ENCODE peak calls at places on chromosomes 4 and X, in five cellular contexts. T is H1, G is A549, J is Caco-2, Y is GM23248. D is an unnamed sample. For H3K4me1, the result is how much of the 10 kb centered on the place peaks cover.

GRCh38 chr4:48954314-48954713 is 31.8 kb upstream of the CWH43 start:
- DNase-seq in T (no peak), G (no peak), J (no peak), Y (peak), D (no peak)

GRCh38 chr4:24765331-24765990 is 29.9 kb upstream of the SOD3 start:
- DNase-seq in T (no peak), G (no peak), J (no peak), Y (peak), D (no peak)

GRCh38 chrX:24760601-24761000 is 66.9 kb downstream of the POLA1 start:
- DNase-seq in T (no peak), G (no peak), J (no peak), Y (peak), D (no peak)

GRCh38 chr4:142473218-142473959 is 372.7 kb downstream of the INPP4B start:
- DNase-seq in T (no peak), G (no peak), J (no peak), Y (no peak), D (peak)

GRCh38 chr4:2343476-2343875 is 75.0 kb downstream of the ZFYVE28 start:
- DNase-seq in T (no peak), G (no peak), J (no peak), Y (no peak), D (no peak)

GRCh38 chr4:147310312-147310711 is 170.6 kb upstream of the EDNRA start:
- DNase-seq in T (no peak), G (no peak), J (no peak), Y (no peak), D (no peak)

GRCh38 chr4:137531951-137532868 is at the start of gene PCDH18:
- DNase-seq in T (peak), G (no peak), J (no peak), Y (peak), D (no peak)

GRCh38 chr4:68361146-68361589 is 11.3 kb upstream of the YTHDC1 start:
- DNase-seq in T (no peak), G (no peak), J (peak), Y (peak), D (peak)

GRCh38 chr4:150931005-150931404 is 84.1 kb downstream of the LRBA start:
- DNase-seq in T (no peak), G (no peak), J (no peak), Y (no peak), D (no peak)

GRCh38 chrX:53714580-53715335 is 28.2 kb upstream of the HUWE1 start:
- DNase-seq in T (no peak), G (no peak), J (peak), Y (peak), D (peak)

GRCh38 chr4:87375719-87376291 is 15.2 kb downstream of the HSD17B11 start:
- DNase-seq in T (no peak), G (no peak), J (peak), Y (peak), D (no peak)

GRCh38 chr4:169948271-169948670 is 77.9 kb downstream of the MFAP3L start:
- DNase-seq in T (no peak), G (no peak), J (no peak), Y (no peak), D (no peak)

GRCh38 chr4:88107406-88108107 is 50.9 kb downstream of the ABCG2 start:
- DNase-seq in T (no peak), G (peak), J (peak), Y (no peak), D (peak)

GRCh38 chr4:163548481-163549243 is 54.2 kb downstream of the TMA16 start:
- DNase-seq in T (no peak), G (peak), J (peak), Y (peak), D (no peak)

GRCh38 chr4:17884063-17884462 is 73.3 kb downstream of the NCAPG start:
- DNase-seq in T (no peak), G (no peak), J (no peak), Y (peak), D (no peak)

GRCh38 chr4:37389967-37390580 is 145.5 kb downstream of the NWD2 start:
- DNase-seq in T (no peak), G (peak), J (peak), Y (peak), D (peak)

GRCh38 chrX:16639966-16640365 is 10.0 kb upstream of the S100G start:
- DNase-seq in T (no peak), G (no peak), J (no peak), Y (no peak), D (no peak)

GRCh38 chr4:83370640-83370906 is 35.9 kb upstream of the HPSE start:
- DNase-seq in T (no peak), G (no peak), J (no peak), Y (peak), D (no peak)

GRCh38 chrX:112941209-112941788 is 100.7 kb upstream of the AMOT start:
- DNase-seq in T (no peak), G (no peak), J (no peak), Y (no peak), D (no peak)

GRCh38 chr4:20687894-20688293 is 12.4 kb upstream of the PACRGL start:
- DNase-seq in T (no peak), G (no peak), J (no peak), Y (peak), D (no peak)

GRCh38 chr4:113043591-113043990 is 5.9 kb upstream of the ANK2 start:
- DNase-seq in T (no peak), G (no peak), J (no peak), Y (no peak), D (no peak)

GRCh38 chrX:75158054-75158453 is 2.0 kb upstream of the ABCB7 start:
- DNase-seq in T (no peak), G (no peak), J (no peak), Y (no peak), D (no peak)

GRCh38 chrX:110847334-110847733 is 51.7 kb upstream of the CHRDL1 start:
- DNase-seq in T (no peak), G (peak), J (peak), Y (peak), D (peak)

GRCh38 chrX:79290596-79290995 is 76.5 kb downstream of the ITM2A start:
- DNase-seq in T (no peak), G (no peak), J (no peak), Y (no peak), D (no peak)

GRCh38 chr4:147362868-147363440 is 117.9 kb upstream of the EDNRA start:
- DNase-seq in T (no peak), G (no peak), J (no peak), Y (no peak), D (no peak)

GRCh38 chrX:1502241-1502640 is 34.7 kb downstream of the P2RY8 start:
- DNase-seq in T (no peak), G (no peak), J (no peak), Y (no peak), D (no peak)

GRCh38 chr4:147994076-147994475 is 262.2 kb downstream of the ARHGAP10 start:
- DNase-seq in T (no peak), G (no peak), J (no peak), Y (no peak), D (no peak)

GRCh38 chr4:21638171-21638715 is 310.3 kb downstream of the KCNIP4 start:
- DNase-seq in T (no peak), G (no peak), J (no peak), Y (no peak), D (no peak)

GRCh38 chrX:3299626-3300025 is 46.8 kb downstream of the MXRA5 start:
- DNase-seq in T (no peak), G (no peak), J (no peak), Y (peak), D (no peak)

GRCh38 chrX:45850775-45851433 is 650.2 kb upstream of the DIPK2B start:
- DNase-seq in T (no peak), G (peak), J (peak), Y (peak), D (peak)

GRCh38 chr4:11468901-11469300 is 40.2 kb upstream of the HS3ST1 start:
- DNase-seq in T (no peak), G (no peak), J (peak), Y (no peak), D (peak)

GRCh38 chr4:36241771-36242170 is 2.5 kb downstream of the ARAP2 start:
- DNase-seq in T (no peak), G (no peak), J (no peak), Y (no peak), D (no peak)

GRCh38 chr4:2900701-2901100 is 57.1 kb downstream of the ADD1 start:
- DNase-seq in T (no peak), G (no peak), J (no peak), Y (no peak), D (no peak)

GRCh38 chrX:88605222-88605583 is 141.8 kb upstream of the CPXCR1 start:
- DNase-seq in T (no peak), G (no peak), J (no peak), Y (no peak), D (no peak)

GRCh38 chr4:140943486-140943885 is 187.3 kb upstream of the TBC1D9 start:
- DNase-seq in T (no peak), G (no peak), J (no peak), Y (peak), D (no peak)
- H3K4me1 ChIP-seq in T (under half), G (under half), J (under half), Y (under half), D (under half)

DNA sequence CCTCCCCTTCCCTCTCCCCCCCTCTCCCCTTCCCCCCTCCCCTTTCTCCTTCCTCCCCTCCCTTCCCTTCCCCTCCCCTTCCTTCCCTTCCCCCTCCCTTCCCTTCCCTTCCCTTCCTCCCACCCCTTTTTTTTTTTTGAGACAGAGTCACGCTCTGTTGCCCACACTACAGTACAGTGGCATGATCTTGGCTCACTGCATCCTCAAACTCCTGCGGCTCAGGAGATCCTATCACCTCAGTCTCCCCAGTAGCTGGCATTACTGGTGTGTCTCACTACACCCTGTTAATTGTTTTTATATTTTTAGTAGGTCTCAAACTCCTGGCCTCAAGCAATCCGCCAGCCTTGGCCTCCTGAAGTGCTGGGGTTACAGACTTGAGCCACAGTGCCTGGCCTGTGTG is 66.6 kb downstream of the TBC1D9 start:
- DNase-seq in T (no peak), G (no peak), J (no peak), Y (no peak), D (no peak)
- H3K4me1 ChIP-seq in T (under half), G (under half), J (under half), Y (under half), D (under half)

GRCh38 chr4:5865896-5866599 is 26.8 kb downstream of the CRMP1 start:
- DNase-seq in T (no peak), G (no peak), J (no peak), Y (no peak), D (no peak)
- H3K4me1 ChIP-seq in T (under half), G (under half), J (under half), Y (under half), D (under half)

DNA sequence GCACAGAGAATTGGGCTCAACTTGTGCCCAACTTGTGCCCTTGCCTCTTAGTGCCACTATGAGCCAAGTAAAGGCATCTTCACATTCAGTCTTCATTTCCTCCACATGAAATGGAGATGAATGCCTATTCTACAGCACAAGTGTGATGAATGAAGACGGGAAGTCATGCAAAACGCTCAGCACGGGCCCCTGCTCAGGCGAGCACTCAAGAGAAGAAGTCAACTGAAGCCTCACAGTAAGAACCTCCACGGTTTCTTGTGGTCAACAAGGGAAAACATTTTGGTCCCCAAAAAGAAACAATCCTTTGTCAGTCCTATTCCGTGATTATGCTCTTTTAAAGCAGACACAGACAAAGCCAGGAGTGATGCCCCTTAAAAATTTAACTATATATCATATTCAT is 87.0 kb downstream of the IRF2 start:
- DNase-seq in T (no peak), G (no peak), J (no peak), Y (no peak), D (no peak)
- H3K4me1 ChIP-seq in T (under half), G (under half), J (half or more), Y (under half), D (under half)

DNA sequence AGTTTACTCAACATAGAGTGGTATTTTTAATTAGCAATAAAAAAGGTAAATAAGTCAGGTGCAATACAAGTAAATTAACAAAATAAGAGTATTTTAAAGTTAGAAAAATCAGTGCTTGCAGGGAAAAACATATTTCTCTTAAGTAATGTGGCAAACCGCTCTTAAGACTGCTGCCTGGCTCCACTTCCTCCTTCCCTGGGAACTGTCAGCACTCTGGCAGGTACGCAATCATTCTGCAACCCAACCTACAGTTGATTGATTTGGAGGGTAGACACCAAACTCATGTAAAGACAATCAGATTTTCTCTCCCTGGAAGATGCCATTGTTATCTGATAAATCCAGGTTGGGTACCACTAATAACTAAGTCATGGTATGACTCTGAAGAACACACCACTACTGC is 63.9 kb downstream of the PPP3CA start:
- DNase-seq in T (no peak), G (no peak), J (no peak), Y (no peak), D (no peak)
- H3K4me1 ChIP-seq in T (under half), G (half or more), J (under half), Y (under half), D (under half)

GRCh38 chrX:13123247-13123856 is 78.9 kb upstream of the FAM9C start:
- DNase-seq in T (no peak), G (no peak), J (no peak), Y (no peak), D (no peak)

GRCh38 chrX:13121020-13121419 is 76.6 kb upstream of the FAM9C start:
- DNase-seq in T (no peak), G (no peak), J (no peak), Y (no peak), D (no peak)

GRCh38 chrX:13125188-13125587 is 80.8 kb upstream of the FAM9C start:
- DNase-seq in T (no peak), G (no peak), J (no peak), Y (no peak), D (no peak)

GRCh38 chrX:13126785-13127184 is 82.4 kb upstream of the FAM9C start:
- DNase-seq in T (no peak), G (no peak), J (no peak), Y (peak), D (no peak)

DNA sequence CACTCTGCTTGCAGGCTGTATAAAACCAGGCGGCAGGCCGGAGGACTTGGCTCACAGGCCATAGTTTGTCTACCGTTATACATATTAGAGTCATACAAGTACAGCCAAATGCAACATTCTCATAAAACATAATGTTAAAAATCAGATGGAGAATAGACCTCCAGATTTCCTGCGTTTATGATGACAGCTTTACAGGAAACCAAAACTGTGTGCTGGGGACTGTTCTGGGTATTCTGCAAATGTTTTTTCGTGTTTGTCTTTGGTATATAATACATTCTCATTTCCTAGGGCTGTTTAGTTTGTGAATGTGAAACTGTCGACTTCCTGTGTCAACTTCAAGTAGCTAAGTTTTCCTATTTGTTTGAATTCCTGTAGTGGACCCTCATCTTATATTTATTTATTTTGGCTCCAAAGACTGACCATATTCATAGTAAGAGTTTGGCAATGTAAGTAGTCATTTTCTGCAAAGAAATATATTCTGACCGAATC is 79.5 kb upstream of the FAM9C start:
- DNase-seq in T (no peak), G (no peak), J (no peak), Y (peak), D (no peak)
- H3K4me1 ChIP-seq in T (under half), G (half or more), J (under half), Y (half or more), D (under half)

GRCh38 chr4:4860381-4860802 is 927 bp downstream of the MSX1 start:
- DNase-seq in T (no peak), G (peak), J (no peak), Y (no peak), D (no peak)
- H3K4me1 ChIP-seq in T (under half), G (under half), J (under half), Y (under half), D (under half)

D was measured in PC-9.